ENCODE peak calls at places on chromosome 17, in five cellular contexts. O, J, T, G and D are unnamed samples.

GRCh38 chr17:9671559-9671958 is 26.2 kb downstream of the USP43 start:
- DNase-seq in O (no peak), J (no peak), T (no peak), G (peak), D (no peak)

GRCh38 chr17:42484304-42484703 is 25.6 kb downstream of the ATP6V0A1 start:
- DNase-seq in O (no peak), J (no peak), T (no peak), G (no peak), D (no peak)

GRCh38 chr17:1577186-1577585 is 14.6 kb upstream of the PITPNA start:
- DNase-seq in O (peak), J (peak), T (no peak), G (no peak), D (no peak)

GRCh38 chr17:9843152-9844010 is 17.7 kb downstream of the GLP2R start:
- DNase-seq in O (no peak), J (no peak), T (no peak), G (no peak), D (no peak)

GRCh38 chr17:27466376-27466747 is 10.1 kb downstream of the KSR1 start:
- DNase-seq in O (no peak), J (no peak), T (no peak), G (no peak), D (no peak)

GRCh38 chr17:1095093-1095852 is 84.5 kb downstream of the ABR start:
- DNase-seq in O (peak), J (no peak), T (no peak), G (no peak), D (no peak)

GRCh38 chr17:32943647-32944191 is 15.8 kb downstream of the TMEM98 start:
- DNase-seq in O (no peak), J (no peak), T (no peak), G (no peak), D (no peak)

GRCh38 chr17:48374650-48375230 is 55.3 kb downstream of the SKAP1 start:
- DNase-seq in O (no peak), J (no peak), T (peak), G (peak), D (peak)

GRCh38 chr17:8222630-8223355 is 12.4 kb upstream of the AURKB start:
- DNase-seq in O (peak), J (peak), T (peak), G (peak), D (peak)

GRCh38 chr17:83198366-83199341 is 119.2 kb downstream of the METRNL start:
- DNase-seq in O (peak), J (peak), T (no peak), G (no peak), D (no peak)

GRCh38 chr17:69015631-69016030 is 45.1 kb downstream of the ABCA9 start:
- DNase-seq in O (no peak), J (no peak), T (no peak), G (no peak), D (no peak)

GRCh38 chr17:17822189-17822978 is 14.4 kb downstream of the SREBF1 start:
- DNase-seq in O (peak), J (peak), T (no peak), G (no peak), D (no peak)

GRCh38 chr17:5381542-5381941 is 37.9 kb downstream of the NUP88 start:
- DNase-seq in O (no peak), J (no peak), T (no peak), G (no peak), D (no peak)

GRCh38 chr17:32769846-32770245 is 107.1 kb downstream of the MYO1D start:
- DNase-seq in O (no peak), J (no peak), T (no peak), G (peak), D (no peak)

GRCh38 chr17:39602533-39603303 is 5.0 kb downstream of the NEUROD2 start:
- DNase-seq in O (no peak), J (no peak), T (no peak), G (no peak), D (no peak)

GRCh38 chr17:50587571-50587970 is 27.1 kb downstream of the CACNA1G start:
- DNase-seq in O (no peak), J (no peak), T (no peak), G (no peak), D (no peak)

GRCh38 chr17:17420035-17420434 is 56.8 kb upstream of the MED9 start:
- DNase-seq in O (peak), J (no peak), T (no peak), G (no peak), D (no peak)

GRCh38 chr17:2974347-2974746 is 89.1 kb downstream of the OR1D5 start:
- DNase-seq in O (no peak), J (no peak), T (no peak), G (no peak), D (no peak)

GRCh38 chr17:250487-251300 is 69.2 kb upstream of the DOC2B start:
- DNase-seq in O (peak), J (peak), T (no peak), G (no peak), D (no peak)

GRCh38 chr17:29848737-29849136 is 81.3 kb downstream of the SSH2 start:
- DNase-seq in O (no peak), J (no peak), T (no peak), G (no peak), D (no peak)

GRCh38 chr17:68101992-68102758 is 66.6 kb downstream of the KPNA2 start:
- DNase-seq in O (no peak), J (no peak), T (no peak), G (peak), D (peak)

GRCh38 chr17:77847211-77848085 is 111.1 kb upstream of the TNRC6C start:
- DNase-seq in O (peak), J (no peak), T (peak), G (no peak), D (no peak)

GRCh38 chr17:62163847-62164246 is 98.8 kb upstream of the MED13 start:
- DNase-seq in O (no peak), J (no peak), T (peak), G (no peak), D (no peak)

GRCh38 chr17:17506181-17506741 is 10.1 kb upstream of the RASD1 start:
- DNase-seq in O (peak), J (peak), T (no peak), G (no peak), D (no peak)

GRCh38 chr17:57861000-57861736 is 11.3 kb upstream of the MRPS23 start:
- DNase-seq in O (peak), J (peak), T (peak), G (peak), D (peak)
- H3K4me3 ChIP-seq in O (peak), J (peak), T (no peak), G (peak), D (no peak)

DNA sequence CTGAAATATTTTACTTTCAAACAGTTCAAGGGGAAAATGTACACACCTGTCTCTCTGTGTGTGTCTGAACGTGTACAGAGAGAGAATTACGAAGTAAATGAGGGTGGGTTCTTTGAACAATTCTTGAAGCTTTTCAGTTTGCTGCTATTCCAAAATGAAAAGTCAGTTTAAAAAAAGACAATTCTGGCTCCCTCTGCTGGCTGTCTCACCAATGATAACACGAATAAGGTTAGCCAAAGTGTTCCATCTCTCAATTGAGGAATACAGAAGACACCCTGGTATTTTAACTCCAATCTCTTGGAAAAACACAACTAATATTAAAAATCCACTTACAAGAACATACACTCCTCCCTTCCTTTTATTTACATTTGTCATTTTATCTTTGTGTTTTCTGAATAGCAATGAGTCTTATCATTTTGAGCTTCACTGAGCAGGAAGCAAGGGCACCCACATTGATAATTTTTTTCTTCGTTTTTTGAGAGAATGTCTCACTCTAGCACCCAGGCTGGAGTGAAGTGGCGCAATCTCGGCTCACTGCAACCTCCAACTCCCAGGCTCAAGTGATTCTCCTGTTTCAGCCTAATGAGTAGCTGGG is 20.5 kb downstream of the EFTUD2 start:
- DNase-seq in O (no peak), J (no peak), T (peak), G (peak), D (peak)
- TF ChIP-seq CTCF in O (peak), J (peak), T (peak), G (peak), D (peak)

GRCh38 chr17:75878174-75878998 is at the start of gene TRIM47:
- DNase-seq in O (peak), J (no peak), T (peak), G (peak), D (peak)
- H3K4me3 ChIP-seq in O (peak), J (peak), T (peak), G (peak), D (peak)

GRCh38 chr17:61007980-61008379 is 330.3 kb downstream of the BCAS3 start:
- DNase-seq in O (no peak), J (no peak), T (no peak), G (peak), D (no peak)

GRCh38 chr17:61005358-61005757 is 327.7 kb downstream of the BCAS3 start:
- DNase-seq in O (no peak), J (no peak), T (no peak), G (no peak), D (no peak)

GRCh38 chr17:61000911-61001310 is 323.3 kb downstream of the BCAS3 start:
- DNase-seq in O (no peak), J (no peak), T (no peak), G (peak), D (no peak)

DNA sequence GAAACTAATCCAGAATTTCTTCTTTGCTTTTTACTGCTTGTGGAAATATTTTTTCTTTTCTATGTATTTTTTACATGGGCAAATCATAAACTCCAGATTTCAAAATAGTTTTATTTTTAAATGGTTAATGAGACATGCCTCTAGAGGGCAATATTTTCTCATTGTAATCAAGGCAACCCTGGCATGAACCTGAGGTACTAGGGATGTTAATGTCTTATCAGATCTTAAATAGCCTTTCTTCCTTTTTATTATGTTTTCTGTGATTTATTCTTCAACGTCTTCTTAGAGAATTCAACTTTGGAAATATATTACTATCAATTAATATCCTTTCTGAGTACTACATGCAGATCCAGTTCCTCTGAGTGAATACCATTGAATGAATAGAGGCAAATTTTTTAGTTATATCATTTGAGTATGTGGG is 324.7 kb downstream of the BCAS3 start:
- DNase-seq in O (no peak), J (no peak), T (peak), G (peak), D (no peak)
- TF ChIP-seq CTCF in O (peak), J (no peak), T (peak), G (peak), D (no peak)